ENCODE peak calls at places on chromosomes 1 and 21, in nine cellular contexts. K is progenitor cell of endocrine pancreas, H is RWPE1, J is psoas muscle, N is upper lobe of left lung, E is mesothelial cell of epicardium, O is cardiac fibroblast, R is neural crest cell, V is fibroblast of mammary gland. Z is an unnamed sample.

GRCh38 chr1:33310702-33311101 is 10.2 kb downstream of the A3GALT2 start:
- DNase-seq in E (no peak), H (no peak), J (no peak), O (no peak), R (no peak), K (no peak), V (no peak), N (no peak), Z (no peak)

GRCh38 chr1:244353572-244354091 is 98.1 kb downstream of the ADSS2 start:
- DNase-seq in J (peak), K (no peak), N (peak), O (peak), V (peak), E (no peak), R (no peak), H (peak), Z (peak)

GRCh38 chr1:111990878-111991760 is 1.7 kb upstream of the KCND3 start:
- DNase-seq in J (peak), V (peak), H (peak), R (peak), O (peak), E (peak), K (peak), N (peak), Z (no peak)

GRCh38 chr1:30679201-30679975 is 44.0 kb downstream of the MATN1 start:
- DNase-seq in E (no peak), N (no peak), O (no peak), K (no peak), R (no peak), H (no peak), V (no peak), J (peak), Z (no peak)

GRCh38 chr1:61297887-61298286 is 215.5 kb downstream of the NFIA start:
- DNase-seq in E (no peak), R (no peak), N (no peak), H (no peak), K (no peak), V (no peak), J (no peak), O (no peak), Z (no peak)

GRCh38 chr1:11052839-11053757 is 6.1 kb upstream of the MASP2 start:
- DNase-seq in N (no peak), E (no peak), V (peak), H (no peak), K (no peak), R (no peak), J (no peak), O (no peak), Z (no peak)

GRCh38 chr1:164712131-164713031 is 153.4 kb downstream of the PBX1 start:
- DNase-seq in O (peak), J (peak), H (no peak), E (no peak), K (no peak), V (peak), R (no peak), N (no peak), Z (no peak)

GRCh38 chr1:85471558-85471957 is 6.6 kb upstream of the DDAH1 start:
- DNase-seq in E (no peak), H (no peak), O (no peak), V (no peak), J (no peak), K (no peak), R (no peak), N (no peak), Z (no peak)

GRCh38 chr1:234262754-234263105 is 110.5 kb upstream of the COA6 start:
- DNase-seq in O (no peak), J (no peak), H (no peak), R (no peak), V (no peak), K (no peak), E (no peak), N (no peak), Z (no peak)

GRCh38 chr1:54540891-54541290 is 7.1 kb upstream of the ACOT11 start:
- DNase-seq in R (no peak), J (no peak), E (no peak), K (no peak), H (no peak), N (no peak), O (no peak), V (no peak), Z (no peak)

GRCh38 chr1:178686407-178686806 is 38.6 kb upstream of the RALGPS2 start:
- DNase-seq in V (no peak), K (no peak), R (no peak), N (no peak), J (no peak), H (no peak), E (no peak), O (no peak), Z (no peak)

GRCh38 chr1:154501423-154502065 is 475 bp upstream of the TDRD10 start:
- DNase-seq in K (no peak), H (no peak), V (no peak), J (peak), O (no peak), N (peak), R (no peak), E (no peak), Z (no peak)

GRCh38 chr1:6646499-6647148 is 22.0 kb downstream of the THAP3 start:
- DNase-seq in O (peak), J (no peak), H (peak), K (no peak), V (peak), N (no peak), R (no peak), E (no peak), Z (no peak)

GRCh38 chr1:88800382-88801051 is 90.8 kb downstream of the GTF2B start:
- DNase-seq in E (no peak), V (peak), K (no peak), J (no peak), R (no peak), H (no peak), N (no peak), O (peak), Z (peak)

GRCh38 chr1:167210966-167211674 is 9.6 kb upstream of the POU2F1 start:
- DNase-seq in R (no peak), N (no peak), O (no peak), J (no peak), E (no peak), V (no peak), K (no peak), H (no peak), Z (no peak)

GRCh38 chr1:167659440-167659839 is 29.4 kb downstream of the RCSD1 start:
- DNase-seq in H (no peak), R (no peak), K (no peak), J (no peak), V (no peak), E (no peak), N (no peak), O (no peak), Z (no peak)

GRCh38 chr1:94385354-94385947 is 32.7 kb upstream of the ABCD3 start:
- DNase-seq in V (no peak), N (no peak), O (no peak), H (no peak), R (no peak), E (no peak), J (no peak), K (no peak), Z (no peak)

GRCh38 chr1:150532860-150533259 is 16.3 kb upstream of the ADAMTSL4 start:
- DNase-seq in J (no peak), N (no peak), H (no peak), V (no peak), E (no peak), K (no peak), R (no peak), O (no peak), Z (no peak)

GRCh38 chr1:3035871-3036645 is 14.8 kb downstream of the ACTRT2 start:
- DNase-seq in O (no peak), V (no peak), N (peak), E (peak), J (peak), H (no peak), R (no peak), K (no peak), Z (no peak)
- TF ChIP-seq CTCF in O (no peak), V (no peak), N (no peak), E (no peak), J (no peak), H (no peak), R (no peak), K (no peak), Z (no peak)

GRCh38 chr1:927234-927633 is 3.5 kb downstream of the SAMD11 start:
- DNase-seq in O (no peak), H (no peak), K (no peak), J (no peak), V (no peak), N (no peak), R (no peak), E (no peak), Z (no peak)
- TF ChIP-seq CTCF in O (no peak), H (no peak), K (no peak), J (no peak), V (no peak), N (no peak), R (no peak), E (no peak), Z (no peak)

DNA sequence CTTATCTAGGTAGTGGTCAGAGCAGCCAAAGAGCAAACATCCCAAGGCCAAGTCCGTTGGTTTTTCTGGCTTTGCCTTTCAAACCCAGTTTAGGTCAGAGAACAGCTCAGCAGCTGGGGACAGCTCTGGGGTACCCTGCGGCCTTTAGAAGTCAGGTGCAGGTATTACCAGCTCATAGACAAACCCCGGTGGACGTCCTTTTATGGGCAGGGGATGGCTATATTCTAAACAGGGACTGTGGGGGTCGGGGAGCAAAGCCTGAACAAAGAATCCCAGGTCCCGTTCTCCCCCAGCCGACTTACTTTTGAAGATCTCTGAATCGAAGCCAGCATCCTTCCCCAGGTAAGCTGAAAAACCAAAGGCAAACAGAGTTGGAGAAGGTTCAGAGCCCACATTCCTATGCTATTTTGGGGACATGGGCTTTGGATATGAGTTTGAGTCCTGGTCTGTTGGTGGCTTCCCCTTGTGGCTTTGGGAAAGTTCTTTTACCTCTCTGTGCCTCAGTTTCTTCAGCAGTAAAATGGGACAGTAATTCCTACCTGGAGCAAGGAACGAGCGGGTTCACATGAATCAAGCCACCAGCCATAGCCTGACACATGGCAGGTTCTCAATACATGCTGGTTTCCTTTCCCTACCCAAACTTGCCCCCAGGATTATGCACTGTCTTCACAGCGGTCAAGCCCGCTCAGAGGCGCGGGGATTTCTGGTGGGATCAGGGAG is 16.6 kb downstream of the MYOM3 start:
- DNase-seq in E (no peak), J (peak), V (no peak), K (no peak), R (no peak), H (no peak), O (no peak), N (no peak), Z (no peak)
- TF ChIP-seq CTCF in E (no peak), J (no peak), V (no peak), K (no peak), R (no peak), H (no peak), O (no peak), N (no peak), Z (no peak)

DNA sequence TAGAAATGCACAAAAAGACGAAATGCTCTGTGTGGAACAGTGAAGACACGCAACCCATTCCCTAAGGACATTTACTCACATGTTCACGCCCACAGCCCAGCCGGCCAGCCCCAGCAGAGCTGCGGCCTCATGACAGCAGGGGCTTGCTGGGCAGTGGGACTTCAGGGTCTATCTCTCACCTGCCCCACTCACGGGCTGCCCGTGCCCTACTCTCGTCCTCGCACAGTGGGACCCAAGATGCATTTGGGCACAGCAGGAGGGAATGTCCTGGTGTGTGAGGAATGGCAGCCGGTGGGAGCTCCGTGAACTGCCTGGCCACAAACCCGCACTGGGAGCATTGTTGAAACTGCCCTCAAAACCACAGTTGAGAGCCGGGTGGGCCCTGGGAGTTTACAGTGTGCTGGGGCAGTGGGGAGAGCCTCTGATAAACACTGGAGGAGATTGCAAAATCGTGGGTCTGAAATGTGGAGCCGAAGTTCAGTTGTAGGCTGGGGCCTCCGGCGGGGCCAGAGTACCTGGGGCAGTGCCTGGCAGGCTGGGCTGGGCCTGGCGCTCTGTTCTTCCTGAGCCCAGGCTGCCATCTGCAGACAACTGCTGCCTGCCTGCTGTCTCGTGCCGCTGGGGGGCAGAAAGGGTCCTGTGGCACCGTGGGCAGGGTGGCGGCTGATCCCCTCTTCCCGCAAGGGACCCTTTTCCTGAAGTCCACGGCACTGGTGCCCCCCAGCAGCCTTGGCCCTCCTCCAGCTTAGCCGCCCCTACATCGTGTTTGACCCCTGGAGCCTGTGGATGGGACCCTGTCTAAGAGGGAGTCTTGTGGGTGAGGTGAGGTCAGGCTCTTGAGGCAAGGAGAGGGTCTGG is 20.7 kb upstream of the POFUT2 start:
- DNase-seq in J (peak), H (no peak), E (no peak), V (peak), R (no peak), O (peak), K (no peak), N (peak), Z (no peak)
- TF ChIP-seq CTCF in J (no peak), H (no peak), E (no peak), V (no peak), R (no peak), O (no peak), K (no peak), N (no peak), Z (no peak)

DNA sequence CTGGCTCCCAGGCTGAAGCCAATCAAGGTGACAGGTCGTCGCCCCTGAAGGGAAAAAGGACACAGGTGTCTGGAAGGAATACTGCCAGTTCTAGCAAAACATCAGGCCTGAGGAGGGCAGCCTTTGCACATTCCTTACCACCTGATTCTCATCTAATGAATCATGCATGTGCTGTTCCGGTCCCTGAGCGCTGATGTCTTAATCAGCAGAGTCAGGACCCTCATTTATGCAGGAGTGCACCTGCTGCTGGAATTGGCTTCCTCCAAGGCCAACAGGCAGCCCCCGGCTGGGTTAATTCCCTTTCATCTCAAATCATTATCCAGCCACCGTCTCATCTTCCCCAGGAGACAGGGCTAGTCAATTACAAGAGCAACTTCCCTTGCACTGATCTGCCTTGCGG is 62.3 kb downstream of the TMCO4 start:
- DNase-seq in H (peak), K (no peak), R (no peak), N (no peak), E (no peak), O (peak), J (no peak), V (peak), Z (no peak)
- TF ChIP-seq CTCF in H (no peak), K (no peak), R (no peak), N (no peak), E (no peak), O (peak), J (no peak), V (no peak), Z (no peak)

DNA sequence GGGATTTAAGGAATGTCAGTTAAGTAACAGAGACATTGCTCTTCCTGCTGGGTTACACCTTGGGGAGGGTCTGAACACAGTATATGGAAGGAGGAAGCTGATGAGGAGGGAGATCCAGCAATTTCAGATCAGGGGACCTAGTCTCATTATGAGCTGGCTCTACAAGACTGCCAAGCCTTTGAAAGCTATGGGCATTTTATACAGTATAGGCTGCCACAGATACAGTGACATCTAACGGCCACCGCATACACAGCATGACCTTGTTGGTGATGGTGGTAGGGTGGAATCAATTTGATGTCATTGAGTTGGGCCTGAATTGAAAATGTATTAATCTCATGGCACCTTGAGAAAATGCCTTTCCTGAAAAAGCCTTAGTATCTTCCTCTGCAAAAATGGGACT is 22.6 kb upstream of the ZP4 start:
- DNase-seq in J (no peak), R (no peak), K (no peak), N (no peak), O (no peak), V (no peak), H (no peak), E (no peak), Z (no peak)
- TF ChIP-seq CTCF in J (no peak), R (no peak), K (no peak), N (no peak), O (no peak), V (no peak), H (no peak), E (no peak), Z (peak)

GRCh38 chr1:19312782-19313635 is 883 bp downstream of the SLC66A1 start:
- DNase-seq in J (no peak), E (no peak), O (no peak), V (no peak), K (no peak), R (no peak), N (no peak), H (peak), Z (no peak)

GRCh38 chr1:19313636-19313959 is 1.5 kb downstream of the SLC66A1 start:
- DNase-seq in H (no peak), O (no peak), N (no peak), E (no peak), R (no peak), V (no peak), J (no peak), K (no peak), Z (no peak)

GRCh38 chr1:19310720-19311502 is 1.0 kb downstream of the AKR7A2 start:
- DNase-seq in V (no peak), J (no peak), E (no peak), O (no peak), K (no peak), N (no peak), R (no peak), H (no peak), Z (no peak)

GRCh38 chr1:19311503-19311930 is 427 bp downstream of the AKR7A2 start:
- DNase-seq in O (no peak), H (no peak), N (no peak), R (no peak), E (no peak), J (peak), K (no peak), V (no peak), Z (no peak)

GRCh38 chr1:19311931-19312781 is at the start of the genes AKR7A2 and SLC66A1:
- DNase-seq in N (peak), E (peak), V (peak), O (peak), J (peak), R (peak), K (peak), H (peak), Z (peak)
- TF ChIP-seq CTCF in N (peak), E (no peak), V (no peak), O (no peak), J (peak), R (no peak), K (no peak), H (no peak), Z (no peak)

DNA sequence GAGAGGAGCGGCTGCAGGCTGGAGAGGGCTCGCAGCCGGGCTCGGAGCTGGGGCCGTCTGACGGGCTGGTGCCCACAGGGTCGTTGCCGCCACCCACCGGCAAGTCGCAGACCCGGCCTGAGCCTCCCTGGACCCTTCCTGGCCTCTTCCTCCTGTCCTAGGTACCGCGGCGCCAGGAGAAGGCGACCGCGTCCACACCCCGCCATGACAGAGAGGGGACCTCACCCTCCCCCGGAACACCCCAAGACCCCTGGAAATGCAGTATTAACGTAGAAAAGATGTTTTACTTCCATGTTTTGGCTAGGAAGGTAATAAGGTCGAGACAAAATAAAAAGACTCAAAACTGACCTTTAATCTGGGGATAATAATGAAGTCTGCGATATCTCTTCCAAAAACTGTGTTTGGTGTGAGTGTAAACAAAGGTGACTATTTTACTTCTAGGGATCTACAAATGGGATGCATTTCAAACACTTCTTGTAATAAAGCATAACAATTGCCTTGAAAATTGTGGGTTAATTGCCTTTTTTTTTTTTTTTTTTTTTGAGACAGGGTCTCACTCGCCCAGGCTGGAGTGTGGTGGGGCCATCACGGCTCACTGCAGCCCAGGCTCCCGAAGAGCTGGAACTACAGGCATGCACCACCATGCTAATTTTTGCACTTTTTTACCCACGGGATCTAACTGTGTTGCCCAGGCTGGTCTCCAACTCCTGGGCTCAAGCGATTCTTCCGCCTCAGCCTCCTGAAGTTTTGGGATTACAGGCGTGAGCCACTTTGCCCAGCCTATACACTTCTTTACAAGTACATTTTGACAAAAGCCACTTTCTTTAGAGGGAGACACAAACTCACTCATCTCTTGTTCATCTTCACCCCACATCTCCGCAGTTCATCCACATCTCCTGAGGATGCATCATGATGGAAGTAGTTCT is 838 bp upstream of the RSRP1 start:
- DNase-seq in O (no peak), N (no peak), H (no peak), R (no peak), J (no peak), K (no peak), V (no peak), E (no peak), Z (no peak)
- TF ChIP-seq CTCF in O (no peak), N (no peak), H (peak), R (peak), J (no peak), K (peak), V (no peak), E (no peak), Z (no peak)

Z was measured in Panc1.